ENCODE peak calls at places on chromosomes 1 and 21, in seven cellular contexts. D is CD8-positive, alpha-beta memory T cell; L is fibroblast of lung; A is lung; R is foreskin keratinocyte; U is GM23338; W is effector memory CD4-positive, alpha-beta T cell. C is an unnamed sample.
A peak's percentile ranks its signal among the peaks of the same experiment; 100 is the strongest.

GRCh38 chr1:42756956-42757891 is 9.6 kb downstream of the P3H1 start:
- DNase-seq in D (no peak), A (no peak), R (no peak), L (peak; percentile 64), U (peak; percentile 91), W (no peak), C (no peak)

GRCh38 chr21:46323227-46323709 is 402 bp downstream of the C21orf58 start:
- DNase-seq in W (no peak), D (no peak), A (no peak), U (peak; percentile 38), L (peak; percentile 6), R (peak; percentile 9), C (no peak)

GRCh38 chr1:40130892-40131291 is 30.3 kb upstream of the RLF start:
- DNase-seq in U (no peak), L (no peak), W (no peak), R (no peak), A (no peak), D (no peak), C (peak; percentile 36)

GRCh38 chr1:115377411-115377810 is 39.4 kb upstream of the NGF start:
- DNase-seq in D (no peak), W (no peak), A (no peak), R (no peak), L (peak; percentile 31), U (no peak), C (no peak)

GRCh38 chr1:14392887-14393365 is 205.6 kb upstream of the KAZN start:
- DNase-seq in A (no peak), L (no peak), W (no peak), U (no peak), R (no peak), D (no peak), C (no peak)

GRCh38 chr1:2091611-2092604 is 41.7 kb downstream of the PRKCZ start:
- DNase-seq in A (no peak), R (no peak), L (peak; percentile 13), D (peak; percentile 9), W (no peak), U (peak; percentile 83), C (no peak)

GRCh38 chr1:35931424-35932157 is 686 bp downstream of the AGO3 start:
- DNase-seq in W (no peak), A (peak; percentile 34), U (no peak), L (peak; percentile 8), D (no peak), R (peak; percentile 10), C (no peak)

GRCh38 chr1:109659997-109660755 is 4.3 kb downstream of the GSTM4 start:
- DNase-seq in R (no peak), L (peak; percentile 34), U (no peak), D (no peak), W (no peak), A (peak; percentile 25), C (no peak)

GRCh38 chr1:207941664-207942063 is 30.7 kb upstream of the CD34 start:
- DNase-seq in D (no peak), W (no peak), A (peak; percentile 49), R (no peak), L (peak; percentile 79), U (no peak), C (no peak)

GRCh38 chr21:42465008-42465878 is 30.8 kb downstream of the RSPH1 start:
- DNase-seq in W (no peak), D (no peak), A (no peak), L (peak; percentile 6), R (no peak), U (no peak), C (no peak)

GRCh38 chr21:34603002-34603709 is 11.8 kb downstream of the RCAN1 start:
- DNase-seq in D (no peak), W (no peak), L (peak; percentile 60), U (peak; percentile 86), R (no peak), A (peak; percentile 83), C (no peak)

GRCh38 chr1:163588796-163589195 is 267.0 kb downstream of the NUF2 start:
- DNase-seq in D (no peak), W (no peak), L (no peak), U (no peak), A (no peak), R (no peak), C (no peak)

GRCh38 chr21:42618713-42619112 is 34.7 kb upstream of the PDE9A start:
- DNase-seq in D (no peak), U (no peak), L (no peak), W (no peak), R (no peak), A (no peak), C (no peak)

GRCh38 chr1:201137579-201138310 is 10.8 kb upstream of the ASCL5 start:
- DNase-seq in A (no peak), D (no peak), R (peak; percentile 22), W (no peak), L (peak; percentile 94), U (no peak), C (no peak)

GRCh38 chr1:156421939-156422601 is 53.1 kb downstream of the RHBG start:
- DNase-seq in U (peak; percentile 82), L (no peak), W (no peak), A (no peak), R (no peak), D (no peak), C (no peak)

GRCh38 chr1:211660718-211661222 is 14.7 kb downstream of the NEK2 start:
- DNase-seq in R (no peak), A (no peak), W (no peak), U (no peak), D (no peak), L (no peak), C (no peak)

GRCh38 chr1:228151170-228151513 is 1.4 kb downstream of the GJC2 start:
- DNase-seq in U (no peak), W (no peak), A (no peak), L (no peak), R (no peak), D (no peak), C (no peak)

GRCh38 chr1:218718977-218719376 is 373.8 kb downstream of the TGFB2 start:
- DNase-seq in R (no peak), D (no peak), A (no peak), L (peak; percentile 93), W (no peak), U (no peak), C (no peak)

GRCh38 chr21:21003701-21004100 is 5.5 kb downstream of the NCAM2 start:
- DNase-seq in L (peak; percentile 23), D (no peak), R (no peak), W (no peak), U (peak; percentile 90), A (no peak), C (no peak)

GRCh38 chr1:17679856-17680255 is 75.3 kb upstream of the ACTL8 start:
- DNase-seq in R (no peak), W (no peak), D (no peak), A (no peak), L (no peak), U (no peak), C (no peak)

GRCh38 chr1:84789014-84789413 is 98.8 kb upstream of the SSX2IP start:
- DNase-seq in A (no peak), L (no peak), W (no peak), R (no peak), D (no peak), U (no peak), C (no peak)

GRCh38 chr21:36422279-36423098 is 37.3 kb downstream of the CHAF1B start:
- DNase-seq in W (no peak), D (no peak), A (peak; percentile 45), U (peak; percentile 94), R (no peak), L (peak; percentile 61), C (no peak)

DNA sequence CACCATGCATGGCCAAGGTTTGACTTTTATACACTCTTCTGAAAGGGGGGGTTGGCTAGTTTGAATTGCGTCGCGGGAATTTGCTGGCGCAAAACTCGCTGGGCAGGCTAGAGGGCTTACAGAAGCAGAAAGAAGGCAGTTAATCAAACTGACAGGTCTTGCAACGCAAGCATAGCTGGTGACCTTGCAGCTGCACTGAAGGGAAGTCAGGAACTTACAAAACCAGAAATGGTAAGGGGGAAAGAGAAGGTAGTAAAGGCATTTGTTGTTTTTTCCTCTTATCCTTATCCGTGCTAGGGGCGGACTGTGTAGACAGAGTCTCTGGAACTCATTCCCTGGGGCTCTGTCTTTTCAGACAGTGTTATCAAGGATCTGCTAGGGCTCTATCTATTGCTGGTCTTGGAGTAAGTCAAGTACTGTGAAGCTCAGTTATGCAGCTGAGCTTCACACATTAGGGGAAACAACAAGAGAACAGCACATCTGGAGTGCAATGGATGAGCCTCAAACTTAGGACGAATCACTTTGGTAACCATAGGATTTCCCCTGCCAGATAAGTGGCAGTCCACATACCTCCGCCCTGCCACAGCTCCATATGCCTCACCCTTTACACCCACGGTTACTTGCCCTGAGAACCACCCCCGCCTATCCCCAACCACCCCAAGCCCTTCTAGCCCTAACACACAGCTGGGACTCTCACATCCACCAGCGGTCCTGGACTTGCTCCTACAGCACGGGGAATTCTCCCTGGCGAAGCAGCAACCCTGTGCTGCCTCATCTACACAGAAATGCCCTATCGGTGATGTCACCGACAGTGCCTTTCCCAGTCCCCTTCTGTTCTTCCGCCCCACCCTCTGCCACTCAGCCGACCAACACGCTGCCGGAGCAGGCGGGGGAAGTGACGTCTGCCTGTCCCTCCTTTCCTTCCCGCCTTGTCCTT is 251.4 kb downstream of the FAM72C start:
- DNase-seq in U (peak; percentile 74), L (no peak), R (no peak), A (peak; percentile 68), D (no peak), W (no peak), C (no peak)
- H3K27ac ChIP-seq in U (no peak overlapping the region), L (no peak overlapping the region), R (no peak overlapping the region), A (no peak overlapping the region), D (peak overlapping the region; percentile 20), W (no peak overlapping the region), C (no peak overlapping the region)

GRCh38 chr1:205071801-205072200 is 12.5 kb downstream of the TMEM81 start:
- DNase-seq in R (no peak), W (no peak), A (no peak), U (no peak), D (no peak), L (no peak), C (no peak)
- H3K27ac ChIP-seq in R (no peak overlapping the region), W (no peak overlapping the region), A (no peak overlapping the region), U (no peak overlapping the region), D (no peak overlapping the region), L (no peak overlapping the region), C (no peak overlapping the region)

DNA sequence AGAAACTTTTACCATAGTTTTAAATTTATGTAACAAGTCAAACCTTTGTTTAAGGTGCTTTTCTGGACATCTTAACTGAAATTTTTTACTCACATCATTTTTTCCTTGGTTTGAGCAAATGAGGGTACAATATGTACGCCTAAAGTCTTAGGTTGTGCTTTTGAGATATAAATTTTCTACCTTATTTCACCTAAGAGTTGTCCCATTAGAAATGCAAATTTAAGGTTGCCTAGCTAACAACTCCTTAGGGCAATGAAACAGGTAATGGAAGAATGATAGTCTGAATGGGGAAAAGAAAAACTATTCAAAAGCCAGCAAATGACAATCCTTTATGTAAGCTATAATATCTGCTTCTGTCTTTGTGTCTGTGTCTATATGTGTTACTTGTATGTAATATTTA is 19.6 kb downstream of the NRDC start:
- DNase-seq in R (no peak), D (no peak), W (no peak), L (no peak), U (peak; percentile 26), A (no peak), C (no peak)
- H3K27ac ChIP-seq in R (no peak overlapping the region), D (no peak overlapping the region), W (no peak overlapping the region), L (no peak overlapping the region), U (peak overlapping the region; percentile 34), A (no peak overlapping the region), C (no peak overlapping the region)

DNA sequence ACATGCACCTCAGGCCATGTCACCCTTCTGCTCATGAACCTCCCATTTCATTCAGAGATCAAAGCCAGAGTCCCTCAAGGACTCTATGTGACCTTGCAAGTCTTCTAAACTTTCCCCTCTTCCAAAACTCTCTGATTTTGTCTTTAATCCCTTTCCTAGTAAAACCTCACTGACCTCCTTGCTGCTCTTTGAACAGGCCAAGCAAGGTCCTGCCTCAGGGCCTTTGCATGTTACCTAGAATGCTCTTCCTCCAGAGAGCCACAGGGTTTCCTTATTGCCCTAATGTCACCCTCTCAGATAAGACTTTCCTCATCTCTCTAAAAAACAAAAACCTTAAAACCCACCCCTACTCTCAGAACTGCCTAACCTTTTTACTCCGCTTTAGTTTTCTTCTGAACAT is 26.6 kb downstream of the IL23R start:
- DNase-seq in W (no peak), R (no peak), A (no peak), U (no peak), L (no peak), D (no peak), C (no peak)
- H3K27ac ChIP-seq in W (no peak overlapping the region), R (no peak overlapping the region), A (no peak overlapping the region), U (no peak overlapping the region), L (no peak overlapping the region), D (no peak overlapping the region), C (no peak overlapping the region)